ENCODE peak calls at places on chromosome 1, in five cellular contexts. One of them, this sample, is unnamed.

GRCh38 chr1:232047473-232047872 is 420.9 kb downstream of the DISC1 start:
- DNase-seq in stimulated activated CD8-positive, alpha-beta memory T cell treated with anti-CD3 and anti-CD28 coated beads, Interleukin-2, amount 100 ng/mL, for 1 hour: no peak
- DNase-seq in M059J: peak
- DNase-seq in Kasumi-1: no peak
- DNase-seq in anterior cingulate cortex: no peak
- DNase-seq in this sample: no peak

GRCh38 chr1:112395261-112395831 is 668 bp upstream of the CTTNBP2NL start:
- DNase-seq in stimulated activated CD8-positive, alpha-beta memory T cell treated with anti-CD3 and anti-CD28 coated beads, Interleukin-2, amount 100 ng/mL, for 1 hour: no peak
- DNase-seq in M059J: peak
- DNase-seq in Kasumi-1: no peak
- DNase-seq in anterior cingulate cortex: no peak
- DNase-seq in this sample: no peak

GRCh38 chr1:3762873-3763228 is 9.7 kb upstream of the SMIM1 start:
- DNase-seq in stimulated activated CD8-positive, alpha-beta memory T cell treated with anti-CD3 and anti-CD28 coated beads, Interleukin-2, amount 100 ng/mL, for 1 hour: no peak
- DNase-seq in M059J: no peak
- DNase-seq in Kasumi-1: no peak
- DNase-seq in anterior cingulate cortex: no peak
- DNase-seq in this sample: no peak

GRCh38 chr1:3315991-3316943 is 138.2 kb upstream of the ARHGEF16 start:
- DNase-seq in stimulated activated CD8-positive, alpha-beta memory T cell treated with anti-CD3 and anti-CD28 coated beads, Interleukin-2, amount 100 ng/mL, for 1 hour: no peak
- DNase-seq in M059J: no peak
- DNase-seq in Kasumi-1: no peak
- DNase-seq in anterior cingulate cortex: no peak
- DNase-seq in this sample: no peak

GRCh38 chr1:234944439-234945369 is 183.9 kb downstream of the TOMM20 start:
- DNase-seq in stimulated activated CD8-positive, alpha-beta memory T cell treated with anti-CD3 and anti-CD28 coated beads, Interleukin-2, amount 100 ng/mL, for 1 hour: no peak
- DNase-seq in M059J: no peak
- DNase-seq in Kasumi-1: peak
- DNase-seq in anterior cingulate cortex: no peak
- DNase-seq in this sample: no peak

GRCh38 chr1:115530407-115530806 is 111.4 kb upstream of the VANGL1 start:
- DNase-seq in stimulated activated CD8-positive, alpha-beta memory T cell treated with anti-CD3 and anti-CD28 coated beads, Interleukin-2, amount 100 ng/mL, for 1 hour: no peak
- DNase-seq in M059J: peak
- DNase-seq in Kasumi-1: no peak
- DNase-seq in anterior cingulate cortex: no peak
- DNase-seq in this sample: no peak

GRCh38 chr1:98371767-98372166 is 289.8 kb upstream of the SNX7 start:
- DNase-seq in stimulated activated CD8-positive, alpha-beta memory T cell treated with anti-CD3 and anti-CD28 coated beads, Interleukin-2, amount 100 ng/mL, for 1 hour: no peak
- DNase-seq in M059J: no peak
- DNase-seq in Kasumi-1: no peak
- DNase-seq in anterior cingulate cortex: no peak
- DNase-seq in this sample: no peak

GRCh38 chr1:89836997-89837909 is 16.4 kb downstream of the LRRC8D start:
- DNase-seq in stimulated activated CD8-positive, alpha-beta memory T cell treated with anti-CD3 and anti-CD28 coated beads, Interleukin-2, amount 100 ng/mL, for 1 hour: no peak
- DNase-seq in M059J: no peak
- DNase-seq in Kasumi-1: no peak
- DNase-seq in anterior cingulate cortex: no peak
- DNase-seq in this sample: no peak

GRCh38 chr1:24975391-24975790 is 45.3 kb upstream of the RUNX3 start:
- DNase-seq in stimulated activated CD8-positive, alpha-beta memory T cell treated with anti-CD3 and anti-CD28 coated beads, Interleukin-2, amount 100 ng/mL, for 1 hour: no peak
- DNase-seq in M059J: no peak
- DNase-seq in Kasumi-1: no peak
- DNase-seq in anterior cingulate cortex: no peak
- DNase-seq in this sample: no peak

GRCh38 chr1:188822248-188822647 is 1655.4 kb downstream of the BRINP3 start:
- DNase-seq in stimulated activated CD8-positive, alpha-beta memory T cell treated with anti-CD3 and anti-CD28 coated beads, Interleukin-2, amount 100 ng/mL, for 1 hour: no peak
- DNase-seq in M059J: peak
- DNase-seq in Kasumi-1: peak
- DNase-seq in anterior cingulate cortex: no peak
- DNase-seq in this sample: no peak

This sample was measured in AG04449.